ENCODE peak calls at places on chromosomes 7 and 10, in five cellular contexts. One of them, this sample, is unnamed.

GRCh38 chr7:40720401-40720800 is 585.6 kb downstream of the SUGCT start:
- DNase-seq in stimulated activated naive B cell treated with anti-CD40 and anti-IgM and Interleukin-4, amounts not matched to agents 10 μg/mL and 1 μg/mL and 100 μg/mL, for 72 hours: no peak
- DNase-seq in LoVo: no peak
- DNase-seq in putamen: no peak
- DNase-seq in HFF-Myc: no peak
- DNase-seq in this sample: peak; percentile 58

GRCh38 chr10:24201503-24202180 is 7.3 kb upstream of the KIAA1217 start:
- DNase-seq in stimulated activated naive B cell treated with anti-CD40 and anti-IgM and Interleukin-4, amounts not matched to agents 10 μg/mL and 1 μg/mL and 100 μg/mL, for 72 hours: no peak
- DNase-seq in LoVo: no peak
- DNase-seq in putamen: no peak
- DNase-seq in HFF-Myc: no peak
- DNase-seq in this sample: no peak

GRCh38 chr7:28955723-28956607 is 2.2 kb downstream of the TRIL start:
- DNase-seq in stimulated activated naive B cell treated with anti-CD40 and anti-IgM and Interleukin-4, amounts not matched to agents 10 μg/mL and 1 μg/mL and 100 μg/mL, for 72 hours: no peak
- DNase-seq in LoVo: peak; percentile 63
- DNase-seq in putamen: no peak
- DNase-seq in HFF-Myc: no peak
- DNase-seq in this sample: peak; percentile 42

GRCh38 chr7:113809591-113809990 is 109.2 kb downstream of the PPP1R3A start:
- DNase-seq in stimulated activated naive B cell treated with anti-CD40 and anti-IgM and Interleukin-4, amounts not matched to agents 10 μg/mL and 1 μg/mL and 100 μg/mL, for 72 hours: no peak
- DNase-seq in LoVo: no peak
- DNase-seq in putamen: no peak
- DNase-seq in HFF-Myc: no peak
- DNase-seq in this sample: peak; percentile 33

GRCh38 chr10:101060036-101060950 is 1.5 kb upstream of the KAZALD1 start:
- DNase-seq in stimulated activated naive B cell treated with anti-CD40 and anti-IgM and Interleukin-4, amounts not matched to agents 10 μg/mL and 1 μg/mL and 100 μg/mL, for 72 hours: peak; percentile 89
- DNase-seq in LoVo: peak; percentile 94
- DNase-seq in putamen: peak; percentile 87
- DNase-seq in HFF-Myc: peak; percentile 88
- DNase-seq in this sample: peak; percentile 86

GRCh38 chr10:73405556-73405955 is 8.3 kb downstream of the ANXA7 start:
- DNase-seq in stimulated activated naive B cell treated with anti-CD40 and anti-IgM and Interleukin-4, amounts not matched to agents 10 μg/mL and 1 μg/mL and 100 μg/mL, for 72 hours: no peak
- DNase-seq in LoVo: no peak
- DNase-seq in putamen: no peak
- DNase-seq in HFF-Myc: no peak
- DNase-seq in this sample: no peak

GRCh38 chr7:21717323-21717722 is 174.5 kb downstream of the DNAH11 start:
- DNase-seq in stimulated activated naive B cell treated with anti-CD40 and anti-IgM and Interleukin-4, amounts not matched to agents 10 μg/mL and 1 μg/mL and 100 μg/mL, for 72 hours: no peak
- DNase-seq in LoVo: no peak
- DNase-seq in putamen: no peak
- DNase-seq in HFF-Myc: no peak
- DNase-seq in this sample: no peak

GRCh38 chr7:80466638-80467037 is 45.2 kb downstream of the GNAT3 start:
- DNase-seq in stimulated activated naive B cell treated with anti-CD40 and anti-IgM and Interleukin-4, amounts not matched to agents 10 μg/mL and 1 μg/mL and 100 μg/mL, for 72 hours: no peak
- DNase-seq in LoVo: no peak
- DNase-seq in putamen: no peak
- DNase-seq in HFF-Myc: no peak
- DNase-seq in this sample: no peak

GRCh38 chr10:101467286-101467770 is 113.4 kb downstream of the BTRC start:
- DNase-seq in stimulated activated naive B cell treated with anti-CD40 and anti-IgM and Interleukin-4, amounts not matched to agents 10 μg/mL and 1 μg/mL and 100 μg/mL, for 72 hours: peak; percentile 4
- DNase-seq in LoVo: peak; percentile 83
- DNase-seq in putamen: peak; percentile 38
- DNase-seq in HFF-Myc: peak; percentile 47
- DNase-seq in this sample: peak; percentile 83

GRCh38 chr7:28041508-28042314 is 138.9 kb downstream of the JAZF1 start:
- DNase-seq in stimulated activated naive B cell treated with anti-CD40 and anti-IgM and Interleukin-4, amounts not matched to agents 10 μg/mL and 1 μg/mL and 100 μg/mL, for 72 hours: no peak
- DNase-seq in LoVo: peak; percentile 57
- DNase-seq in putamen: no peak
- DNase-seq in HFF-Myc: no peak
- DNase-seq in this sample: peak; percentile 47

GRCh38 chr10:126186746-126187145 is 201.5 kb downstream of the ADAM12 start:
- DNase-seq in stimulated activated naive B cell treated with anti-CD40 and anti-IgM and Interleukin-4, amounts not matched to agents 10 μg/mL and 1 μg/mL and 100 μg/mL, for 72 hours: no peak
- DNase-seq in LoVo: no peak
- DNase-seq in putamen: no peak
- DNase-seq in HFF-Myc: no peak
- DNase-seq in this sample: no peak

GRCh38 chr10:22986771-22987542 is 59.1 kb downstream of the ARMC3 start:
- DNase-seq in stimulated activated naive B cell treated with anti-CD40 and anti-IgM and Interleukin-4, amounts not matched to agents 10 μg/mL and 1 μg/mL and 100 μg/mL, for 72 hours: no peak
- DNase-seq in LoVo: no peak
- DNase-seq in putamen: peak; percentile 68
- DNase-seq in HFF-Myc: no peak
- DNase-seq in this sample: peak; percentile 73

GRCh38 chr10:72847681-72848080 is 45.9 kb upstream of the OIT3 start:
- DNase-seq in stimulated activated naive B cell treated with anti-CD40 and anti-IgM and Interleukin-4, amounts not matched to agents 10 μg/mL and 1 μg/mL and 100 μg/mL, for 72 hours: no peak
- DNase-seq in LoVo: no peak
- DNase-seq in putamen: no peak
- DNase-seq in HFF-Myc: no peak
- DNase-seq in this sample: no peak

GRCh38 chr10:132716691-132717490 is 69.1 kb downstream of the NKX6-2 start:
- DNase-seq in stimulated activated naive B cell treated with anti-CD40 and anti-IgM and Interleukin-4, amounts not matched to agents 10 μg/mL and 1 μg/mL and 100 μg/mL, for 72 hours: no peak
- DNase-seq in LoVo: no peak
- DNase-seq in putamen: no peak
- DNase-seq in HFF-Myc: no peak
- DNase-seq in this sample: no peak

GRCh38 chr10:100341953-100342626 is 4.9 kb upstream of the SCD start:
- DNase-seq in stimulated activated naive B cell treated with anti-CD40 and anti-IgM and Interleukin-4, amounts not matched to agents 10 μg/mL and 1 μg/mL and 100 μg/mL, for 72 hours: no peak
- DNase-seq in LoVo: peak; percentile 59
- DNase-seq in putamen: no peak
- DNase-seq in HFF-Myc: peak; percentile 37
- DNase-seq in this sample: peak; percentile 63

GRCh38 chr10:32341596-32341995 is 5.4 kb downstream of the EPC1 start:
- DNase-seq in stimulated activated naive B cell treated with anti-CD40 and anti-IgM and Interleukin-4, amounts not matched to agents 10 μg/mL and 1 μg/mL and 100 μg/mL, for 72 hours: no peak
- DNase-seq in LoVo: no peak
- DNase-seq in putamen: no peak
- DNase-seq in HFF-Myc: no peak
- DNase-seq in this sample: peak; percentile 30

GRCh38 chr7:85750454-85750949 is 563.6 kb upstream of the SEMA3D start:
- DNase-seq in stimulated activated naive B cell treated with anti-CD40 and anti-IgM and Interleukin-4, amounts not matched to agents 10 μg/mL and 1 μg/mL and 100 μg/mL, for 72 hours: no peak
- DNase-seq in LoVo: peak; percentile 52
- DNase-seq in putamen: no peak
- DNase-seq in HFF-Myc: peak; percentile 39
- DNase-seq in this sample: peak; percentile 38

GRCh38 chr10:74823791-74824183 is 2.6 kb upstream of the KAT6B start:
- DNase-seq in stimulated activated naive B cell treated with anti-CD40 and anti-IgM and Interleukin-4, amounts not matched to agents 10 μg/mL and 1 μg/mL and 100 μg/mL, for 72 hours: no peak
- DNase-seq in LoVo: no peak
- DNase-seq in putamen: no peak
- DNase-seq in HFF-Myc: no peak
- DNase-seq in this sample: no peak

GRCh38 chr10:12387561-12388210 is 38.3 kb downstream of the CAMK1D start:
- DNase-seq in stimulated activated naive B cell treated with anti-CD40 and anti-IgM and Interleukin-4, amounts not matched to agents 10 μg/mL and 1 μg/mL and 100 μg/mL, for 72 hours: no peak
- DNase-seq in LoVo: no peak
- DNase-seq in putamen: peak; percentile 39
- DNase-seq in HFF-Myc: no peak
- DNase-seq in this sample: no peak

GRCh38 chr7:90250601-90251303 is 5.8 kb downstream of the CFAP69 start:
- DNase-seq in stimulated activated naive B cell treated with anti-CD40 and anti-IgM and Interleukin-4, amounts not matched to agents 10 μg/mL and 1 μg/mL and 100 μg/mL, for 72 hours: no peak
- DNase-seq in LoVo: no peak
- DNase-seq in putamen: no peak
- DNase-seq in HFF-Myc: no peak
- DNase-seq in this sample: peak; percentile 60

GRCh38 chr7:154433632-154434598 is 381.7 kb downstream of the DPP6 start:
- DNase-seq in stimulated activated naive B cell treated with anti-CD40 and anti-IgM and Interleukin-4, amounts not matched to agents 10 μg/mL and 1 μg/mL and 100 μg/mL, for 72 hours: no peak
- DNase-seq in LoVo: no peak
- DNase-seq in putamen: no peak
- DNase-seq in HFF-Myc: no peak
- DNase-seq in this sample: no peak

GRCh38 chr7:104979167-104979841 is 34.7 kb upstream of the KMT2E start:
- DNase-seq in stimulated activated naive B cell treated with anti-CD40 and anti-IgM and Interleukin-4, amounts not matched to agents 10 μg/mL and 1 μg/mL and 100 μg/mL, for 72 hours: no peak
- DNase-seq in LoVo: no peak
- DNase-seq in putamen: no peak
- DNase-seq in HFF-Myc: no peak
- DNase-seq in this sample: peak; percentile 63

GRCh38 chr10:127485153-127485857 is 63.8 kb upstream of the NPS start:
- DNase-seq in stimulated activated naive B cell treated with anti-CD40 and anti-IgM and Interleukin-4, amounts not matched to agents 10 μg/mL and 1 μg/mL and 100 μg/mL, for 72 hours: no peak
- DNase-seq in LoVo: no peak
- DNase-seq in putamen: no peak
- DNase-seq in HFF-Myc: no peak
- DNase-seq in this sample: peak; percentile 50

GRCh38 chr10:71358292-71358691 is 38.4 kb upstream of the CDH23 start:
- DNase-seq in stimulated activated naive B cell treated with anti-CD40 and anti-IgM and Interleukin-4, amounts not matched to agents 10 μg/mL and 1 μg/mL and 100 μg/mL, for 72 hours: no peak
- DNase-seq in LoVo: no peak
- DNase-seq in putamen: no peak
- DNase-seq in HFF-Myc: no peak
- DNase-seq in this sample: no peak

GRCh38 chr7:112423987-112424386 is 26.3 kb upstream of the IFRD1 start:
- DNase-seq in stimulated activated naive B cell treated with anti-CD40 and anti-IgM and Interleukin-4, amounts not matched to agents 10 μg/mL and 1 μg/mL and 100 μg/mL, for 72 hours: no peak
- DNase-seq in LoVo: peak; percentile 32
- DNase-seq in putamen: no peak
- DNase-seq in HFF-Myc: no peak
- DNase-seq in this sample: no peak

GRCh38 chr10:101229275-101230184 is at the start of gene LBX1:
- DNase-seq in stimulated activated naive B cell treated with anti-CD40 and anti-IgM and Interleukin-4, amounts not matched to agents 10 μg/mL and 1 μg/mL and 100 μg/mL, for 72 hours: no peak
- DNase-seq in LoVo: no peak
- DNase-seq in putamen: no peak
- DNase-seq in HFF-Myc: no peak
- DNase-seq in this sample: no peak

GRCh38 chr7:64504581-64505120 is 58.2 kb downstream of the ZNF680 start:
- DNase-seq in stimulated activated naive B cell treated with anti-CD40 and anti-IgM and Interleukin-4, amounts not matched to agents 10 μg/mL and 1 μg/mL and 100 μg/mL, for 72 hours: no peak
- DNase-seq in LoVo: no peak
- DNase-seq in putamen: no peak
- DNase-seq in HFF-Myc: no peak
- DNase-seq in this sample: no peak

GRCh38 chr10:369441-370221 is 234.4 kb downstream of the ZMYND11 start:
- DNase-seq in stimulated activated naive B cell treated with anti-CD40 and anti-IgM and Interleukin-4, amounts not matched to agents 10 μg/mL and 1 μg/mL and 100 μg/mL, for 72 hours: no peak
- DNase-seq in LoVo: no peak
- DNase-seq in putamen: no peak
- DNase-seq in HFF-Myc: no peak
- DNase-seq in this sample: peak; percentile 91

GRCh38 chr7:2042650-2043049 is 190.1 kb downstream of the MAD1L1 start:
- DNase-seq in stimulated activated naive B cell treated with anti-CD40 and anti-IgM and Interleukin-4, amounts not matched to agents 10 μg/mL and 1 μg/mL and 100 μg/mL, for 72 hours: no peak
- DNase-seq in LoVo: no peak
- DNase-seq in putamen: no peak
- DNase-seq in HFF-Myc: no peak
- DNase-seq in this sample: no peak

GRCh38 chr7:21338728-21339164 is 89.1 kb upstream of the SP4 start:
- DNase-seq in stimulated activated naive B cell treated with anti-CD40 and anti-IgM and Interleukin-4, amounts not matched to agents 10 μg/mL and 1 μg/mL and 100 μg/mL, for 72 hours: no peak
- DNase-seq in LoVo: no peak
- DNase-seq in putamen: no peak
- DNase-seq in HFF-Myc: no peak
- DNase-seq in this sample: no peak

GRCh38 chr10:97732052-97732359 is 4.9 kb upstream of the ZFYVE27 start:
- DNase-seq in stimulated activated naive B cell treated with anti-CD40 and anti-IgM and Interleukin-4, amounts not matched to agents 10 μg/mL and 1 μg/mL and 100 μg/mL, for 72 hours: no peak
- DNase-seq in LoVo: no peak
- DNase-seq in putamen: no peak
- DNase-seq in HFF-Myc: no peak
- DNase-seq in this sample: no peak

GRCh38 chr10:33303988-33304387 is 30.5 kb downstream of the NRP1 start:
- DNase-seq in stimulated activated naive B cell treated with anti-CD40 and anti-IgM and Interleukin-4, amounts not matched to agents 10 μg/mL and 1 μg/mL and 100 μg/mL, for 72 hours: no peak
- DNase-seq in LoVo: no peak
- DNase-seq in putamen: no peak
- DNase-seq in HFF-Myc: no peak
- DNase-seq in this sample: no peak

GRCh38 chr7:10889266-10889898 is 84.3 kb upstream of the PHF14 start:
- DNase-seq in stimulated activated naive B cell treated with anti-CD40 and anti-IgM and Interleukin-4, amounts not matched to agents 10 μg/mL and 1 μg/mL and 100 μg/mL, for 72 hours: peak; percentile 5
- DNase-seq in LoVo: peak; percentile 67
- DNase-seq in putamen: peak; percentile 33
- DNase-seq in HFF-Myc: peak; percentile 12
- DNase-seq in this sample: peak; percentile 72

GRCh38 chr7:7639847-7640220 is 718 bp upstream of the UMAD1 start:
- DNase-seq in stimulated activated naive B cell treated with anti-CD40 and anti-IgM and Interleukin-4, amounts not matched to agents 10 μg/mL and 1 μg/mL and 100 μg/mL, for 72 hours: peak; percentile 40
- DNase-seq in LoVo: peak; percentile 49
- DNase-seq in putamen: no peak
- DNase-seq in HFF-Myc: no peak
- DNase-seq in this sample: peak; percentile 43

GRCh38 chr7:112361154-112361553 is 89.1 kb upstream of the IFRD1 start:
- DNase-seq in stimulated activated naive B cell treated with anti-CD40 and anti-IgM and Interleukin-4, amounts not matched to agents 10 μg/mL and 1 μg/mL and 100 μg/mL, for 72 hours: no peak
- DNase-seq in LoVo: no peak
- DNase-seq in putamen: no peak
- DNase-seq in HFF-Myc: no peak
- DNase-seq in this sample: no peak

GRCh38 chr10:117980216-117980615 is 66.5 kb downstream of the RAB11FIP2 start:
- DNase-seq in stimulated activated naive B cell treated with anti-CD40 and anti-IgM and Interleukin-4, amounts not matched to agents 10 μg/mL and 1 μg/mL and 100 μg/mL, for 72 hours: no peak
- DNase-seq in LoVo: peak; percentile 36
- DNase-seq in putamen: peak; percentile 24
- DNase-seq in HFF-Myc: no peak
- DNase-seq in this sample: peak; percentile 53